ENCODE peak calls at places on chromosomes 3 and 15, in six cellular contexts. Z is Calu3, P is mesothelial cell of epicardium, B is A549, M is AG04450, E is astrocyte of the spinal cord. W is an unnamed sample.

GRCh38 chr15:74175271-74176191 is 2.0 kb downstream of the ISLR start:
- DNase-seq in Z (no peak), P (no peak), B (no peak), M (no peak), E (no peak), W (no peak)

GRCh38 chr15:64134322-64134829 is 17.2 kb upstream of the SNX22 start:
- DNase-seq in Z (no peak), P (no peak), B (no peak), M (no peak), E (peak), W (no peak)

GRCh38 chr3:167913218-167913902 is 177.8 kb downstream of the SERPINI1 start:
- DNase-seq in Z (no peak), P (no peak), B (peak), M (no peak), E (peak), W (no peak)

GRCh38 chr15:73922186-73923151 is 3.8 kb upstream of the LOXL1 start:
- DNase-seq in Z (no peak), P (no peak), B (no peak), M (no peak), E (peak), W (no peak)

GRCh38 chr3:150825192-150825915 is 62.4 kb upstream of the SIAH2 start:
- DNase-seq in Z (no peak), P (no peak), B (no peak), M (no peak), E (no peak), W (no peak)

GRCh38 chr3:49712631-49713317 is 6.7 kb downstream of the AMIGO3 start:
- DNase-seq in Z (no peak), P (no peak), B (no peak), M (no peak), E (no peak), W (no peak)

GRCh38 chr3:85432081-85432480 is 473.3 kb downstream of the CADM2 start:
- DNase-seq in Z (no peak), P (no peak), B (no peak), M (no peak), E (peak), W (no peak)

GRCh38 chr3:74897006-74897405 is 282.5 kb upstream of the CNTN3 start:
- DNase-seq in Z (no peak), P (no peak), B (peak), M (no peak), E (no peak), W (no peak)

GRCh38 chr3:15578272-15578671 is 23.1 kb downstream of the HACL1 start:
- DNase-seq in Z (no peak), P (no peak), B (no peak), M (no peak), E (no peak), W (no peak)

GRCh38 chr15:35728176-35728938 is 182.4 kb upstream of the DPH6 start:
- DNase-seq in Z (peak), P (no peak), B (peak), M (no peak), E (no peak), W (no peak)

GRCh38 chr3:157156844-157157635 is 2.9 kb downstream of the CCNL1 start:
- DNase-seq in Z (no peak), P (no peak), B (peak), M (no peak), E (no peak), W (no peak)

DNA sequence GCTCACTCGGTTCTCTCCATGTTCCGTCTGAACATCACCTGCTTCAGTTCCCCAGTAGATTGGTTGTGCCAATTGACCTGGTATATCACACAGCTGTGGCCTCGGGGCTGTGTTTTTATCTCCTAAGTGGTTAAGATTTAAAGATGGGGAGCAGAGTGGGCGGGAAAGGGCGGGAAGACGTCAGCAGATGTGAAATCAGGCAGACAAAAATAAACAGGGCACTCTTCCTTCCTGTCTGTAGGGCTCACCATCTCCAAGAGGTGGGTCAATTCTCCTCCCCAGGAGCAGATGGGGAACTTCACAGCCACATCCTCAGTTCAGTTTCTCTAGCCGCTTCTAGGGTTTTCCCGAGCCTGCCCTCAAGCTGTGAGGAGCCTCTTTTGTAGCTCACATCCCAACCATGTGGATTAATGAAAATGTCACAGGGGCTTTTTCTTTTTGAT is 26.8 kb upstream of the LIMD1 start:
- DNase-seq in Z (no peak), P (no peak), B (no peak), M (no peak), E (no peak), W (no peak)
- TF ChIP-seq CTCF in Z (no peak), P (no peak), B (no peak), M (no peak), E (no peak), W (no peak)

GRCh38 chr15:52731732-52732470 is 52.7 kb upstream of the ATOSA start:
- DNase-seq in Z (no peak), P (no peak), B (no peak), M (no peak), E (no peak), W (no peak)

GRCh38 chr15:52731004-52731403 is 51.8 kb upstream of the ATOSA start:
- DNase-seq in Z (no peak), P (no peak), B (no peak), M (no peak), E (no peak), W (no peak)

GRCh38 chr15:52728899-52729298 is 49.7 kb upstream of the ATOSA start:
- DNase-seq in Z (no peak), P (no peak), B (no peak), M (peak), E (peak), W (no peak)

GRCh38 chr15:52730594-52730993 is 51.4 kb upstream of the ATOSA start:
- DNase-seq in Z (no peak), P (no peak), B (no peak), M (no peak), E (no peak), W (no peak)

DNA sequence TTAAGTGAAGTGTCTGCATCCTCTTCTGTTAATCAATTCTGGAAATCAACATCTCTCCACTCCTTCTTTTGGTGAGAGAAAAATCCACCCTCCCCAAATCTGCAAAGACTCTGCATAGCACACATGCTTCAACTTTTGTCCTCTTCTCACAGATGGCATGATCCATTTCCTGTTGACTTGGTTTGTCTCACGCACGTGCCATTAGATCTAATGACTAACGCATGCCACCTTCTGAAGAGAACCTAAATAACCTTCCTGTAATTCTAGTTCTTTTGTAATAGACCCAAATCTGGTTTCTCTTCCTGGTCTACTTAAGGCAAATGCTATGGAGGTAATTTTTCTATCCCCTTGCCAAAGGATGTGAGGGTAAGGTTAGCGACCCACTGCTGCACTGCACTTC is 51.0 kb upstream of the ATOSA start:
- DNase-seq in Z (peak), P (no peak), B (peak), M (no peak), E (no peak), W (no peak)
- TF ChIP-seq CTCF in Z (no peak), P (no peak), B (no peak), M (no peak), E (no peak), W (no peak)

GRCh38 chr3:10417849-10418248 is 87.5 kb downstream of the ATP2B2 start:
- DNase-seq in Z (peak), P (no peak), B (peak), M (no peak), E (peak), W (no peak)
- TF ChIP-seq CTCF in Z (no peak), P (no peak), B (peak), M (peak), E (peak), W (peak)

GRCh38 chr3:82467051-82467450 is 705.6 kb upstream of the GBE1 start:
- DNase-seq in Z (no peak), P (no peak), B (no peak), M (no peak), E (no peak), W (no peak)

GRCh38 chr3:82462977-82463376 is 701.5 kb upstream of the GBE1 start:
- DNase-seq in Z (peak), P (no peak), B (no peak), M (no peak), E (no peak), W (no peak)

GRCh38 chr3:82461049-82461889 is 699.8 kb upstream of the GBE1 start:
- DNase-seq in Z (no peak), P (no peak), B (no peak), M (no peak), E (no peak), W (no peak)
- TF ChIP-seq CTCF in Z (no peak), P (no peak), B (no peak), M (no peak), E (no peak), W (no peak)

GRCh38 chr3:28590851-28591250 is 242.2 kb upstream of the AZI2 start:
- DNase-seq in Z (no peak), P (no peak), B (no peak), M (no peak), E (no peak), W (no peak)
- TF ChIP-seq CTCF in Z (no peak), P (no peak), B (no peak), M (no peak), E (no peak), W (no peak)

DNA sequence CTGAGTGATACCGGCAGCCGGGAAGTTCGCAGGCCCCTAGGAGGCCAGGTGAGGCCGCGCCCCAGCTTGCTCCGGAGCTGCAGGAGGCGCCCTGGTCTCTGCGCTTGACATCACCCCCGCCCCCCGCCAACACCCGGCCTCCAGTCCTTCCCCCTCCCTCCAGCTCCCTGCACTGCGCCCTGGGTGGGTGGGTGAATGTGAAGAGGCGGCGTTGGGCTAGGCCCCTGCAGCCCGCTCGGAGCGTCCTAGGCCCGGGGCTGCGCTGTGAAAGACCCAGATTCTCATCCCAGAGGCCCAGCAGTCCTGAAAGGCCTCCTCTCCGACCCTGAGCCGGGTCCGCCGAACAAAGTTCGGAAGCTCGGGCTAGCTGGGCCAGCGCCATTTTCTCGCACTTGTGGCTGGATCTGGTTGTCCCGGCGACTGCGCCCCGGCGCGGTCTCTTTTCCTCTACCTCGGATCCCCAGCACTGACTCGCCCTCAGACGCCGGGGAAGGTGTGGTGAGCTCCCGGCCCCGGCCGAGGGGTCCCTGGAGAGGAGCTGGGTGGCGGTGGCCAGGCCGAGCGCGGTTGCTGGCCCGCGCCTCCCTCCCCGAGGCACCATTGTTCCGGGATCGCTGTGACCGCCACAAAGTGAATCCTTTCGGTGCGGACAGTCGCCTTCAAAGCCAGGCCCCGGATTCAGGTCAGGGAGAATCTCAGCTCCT is 12.9 kb downstream of the ZIC4 start:
- DNase-seq in Z (no peak), P (no peak), B (no peak), M (no peak), E (peak), W (peak)
- TF ChIP-seq CTCF in Z (no peak), P (no peak), B (no peak), M (no peak), E (peak), W (no peak)

DNA sequence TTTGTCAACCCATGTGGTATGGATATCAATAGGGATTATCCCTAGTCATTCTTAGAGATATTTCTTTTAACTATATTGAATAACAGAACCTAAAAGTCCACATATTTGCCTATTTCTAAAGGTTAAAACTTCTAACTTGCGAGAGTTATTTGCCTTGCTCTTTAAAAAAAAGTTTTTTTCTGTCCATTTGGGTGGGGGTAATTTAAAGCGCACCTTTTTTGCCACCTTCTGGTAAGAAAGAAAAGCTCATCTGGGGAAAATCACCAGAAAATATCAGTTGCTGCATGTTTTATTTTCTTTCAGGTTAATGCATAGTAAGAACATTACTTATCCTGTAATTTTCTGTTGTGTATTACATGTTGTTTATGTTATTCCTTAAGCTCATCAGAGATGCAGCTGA is 242.0 kb upstream of the GOLGA6L4 start:
- DNase-seq in Z (no peak), P (no peak), B (no peak), M (no peak), E (no peak), W (no peak)
- TF ChIP-seq CTCF in Z (no peak), P (no peak), B (no peak), M (peak), E (no peak), W (no peak)

GRCh38 chr3:128950223-128950938 is 43.5 kb downstream of the CFAP92 start:
- DNase-seq in Z (peak), P (peak), B (peak), M (no peak), E (peak), W (no peak)
- TF ChIP-seq CTCF in Z (no peak), P (no peak), B (no peak), M (peak), E (peak), W (no peak)

W was measured in neural crest cell.